ENCODE peak calls at places on chromosomes 12 and 14, in five cellular contexts. One of them, this sample, is unnamed.

GRCh38 chr14:42490536-42490935 is 883.9 kb downstream of the LRFN5 start:
- DNase-seq in tibial nerve: no peak
- DNase-seq in suprapubic skin: no peak
- DNase-seq in H1: no peak
- DNase-seq in transverse colon: no peak
- DNase-seq in this sample: no peak

GRCh38 chr12:51389302-51389999 is 1.8 kb downstream of the GALNT6 start:
- DNase-seq in tibial nerve: no peak
- DNase-seq in suprapubic skin: no peak
- DNase-seq in H1: no peak
- DNase-seq in transverse colon: peak; percentile 37
- DNase-seq in this sample: peak; percentile 24

GRCh38 chr14:28671425-28671824 is 95.2 kb upstream of the FOXG1 start:
- DNase-seq in tibial nerve: no peak
- DNase-seq in suprapubic skin: no peak
- DNase-seq in H1: no peak
- DNase-seq in transverse colon: no peak
- DNase-seq in this sample: no peak

GRCh38 chr14:100442473-100443260 is 119.5 kb downstream of the SLC25A47 start:
- DNase-seq in tibial nerve: no peak
- DNase-seq in suprapubic skin: no peak
- DNase-seq in H1: peak; percentile 45
- DNase-seq in transverse colon: no peak
- DNase-seq in this sample: no peak

GRCh38 chr12:50715174-50715573 is 48.7 kb upstream of the ATF1 start:
- DNase-seq in tibial nerve: no peak
- DNase-seq in suprapubic skin: no peak
- DNase-seq in H1: no peak
- DNase-seq in transverse colon: no peak
- DNase-seq in this sample: no peak

GRCh38 chr12:114479831-114480230 is 73.9 kb upstream of the TBX5 start:
- DNase-seq in tibial nerve: no peak
- DNase-seq in suprapubic skin: no peak
- DNase-seq in H1: peak; percentile 73
- DNase-seq in transverse colon: no peak
- DNase-seq in this sample: no peak

GRCh38 chr12:113333111-113333750 is 1.7 kb downstream of the SLC8B1 start:
- DNase-seq in tibial nerve: no peak
- DNase-seq in suprapubic skin: no peak
- DNase-seq in H1: no peak
- DNase-seq in transverse colon: no peak
- DNase-seq in this sample: no peak

GRCh38 chr12:99911967-99912366 is 72.8 kb downstream of the ANKS1B start:
- DNase-seq in tibial nerve: no peak
- DNase-seq in suprapubic skin: no peak
- DNase-seq in H1: no peak
- DNase-seq in transverse colon: no peak
- DNase-seq in this sample: no peak

DNA sequence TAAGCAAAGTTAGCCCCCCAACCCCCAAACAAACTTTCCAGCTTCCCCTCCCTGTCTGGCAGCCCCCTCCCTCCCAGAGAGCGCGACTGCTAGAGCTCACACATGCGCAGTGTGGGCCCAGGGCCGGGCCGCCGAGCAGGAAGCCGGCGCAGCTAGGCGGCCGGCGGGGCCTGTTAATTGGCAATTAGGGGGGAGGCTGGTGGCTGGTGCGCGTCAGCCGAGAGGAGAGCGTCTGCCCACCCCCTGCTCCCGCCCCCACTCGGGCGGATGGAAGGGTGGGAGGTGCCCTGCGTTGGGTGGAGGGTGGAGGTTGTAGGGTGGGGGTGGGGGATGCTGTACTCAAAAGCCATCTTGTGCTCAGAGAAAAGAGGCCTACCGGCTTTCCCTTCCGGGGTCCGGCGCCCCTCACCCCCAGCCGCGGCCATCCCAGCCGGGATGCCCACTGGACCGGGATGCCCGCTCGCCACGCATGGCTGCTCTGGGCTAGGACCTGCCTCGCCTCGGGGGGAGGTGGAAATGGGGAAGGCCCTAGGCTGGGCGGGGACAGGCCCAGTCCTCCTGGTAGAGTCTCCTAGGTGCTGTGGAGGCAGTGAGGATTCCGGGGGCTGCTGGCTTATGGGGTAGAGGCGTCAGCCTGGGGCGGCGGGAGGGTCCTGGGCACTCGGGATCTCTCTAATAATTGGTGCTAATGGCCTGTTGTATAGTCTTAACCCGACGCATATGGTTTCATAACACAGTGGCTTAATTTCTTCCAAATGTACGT is 9.2 kb downstream of the HOXC8 start:
- DNase-seq in tibial nerve: peak; percentile 87
- DNase-seq in suprapubic skin: peak; percentile 94
- DNase-seq in H1: peak; percentile 83
- DNase-seq in transverse colon: peak; percentile 63
- DNase-seq in this sample: peak; percentile 46
- TF ChIP-seq EP300 in tibial nerve: no peak
- TF ChIP-seq EP300 in suprapubic skin: no peak
- TF ChIP-seq EP300 in H1: no peak
- TF ChIP-seq EP300 in transverse colon: no peak
- TF ChIP-seq EP300 in this sample: no peak

DNA sequence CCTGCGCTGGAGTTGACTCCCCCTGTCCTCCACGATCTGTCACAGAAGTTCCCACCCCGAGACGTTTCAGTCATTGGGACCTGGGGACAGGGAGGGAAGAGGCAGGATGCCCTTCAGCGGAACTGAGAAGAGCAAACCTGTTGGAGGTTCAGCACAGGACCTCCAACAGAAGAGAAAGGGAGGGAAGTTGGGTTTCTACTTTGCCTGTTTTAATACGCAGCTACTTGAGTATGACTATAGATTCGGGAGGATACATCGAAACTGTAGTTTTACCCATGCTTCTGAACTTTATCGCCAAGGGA is 2.3 kb upstream of the DUSP6 start:
- DNase-seq in tibial nerve: no peak
- DNase-seq in suprapubic skin: no peak
- DNase-seq in H1: no peak
- DNase-seq in transverse colon: no peak
- DNase-seq in this sample: no peak
- H3K27me3 ChIP-seq in tibial nerve: no peaks in the 10 kb centered on the region
- H3K27me3 ChIP-seq in suprapubic skin: no peaks in the 10 kb centered on the region
- H3K27me3 ChIP-seq in H1: peaks cover 51% of the 10 kb centered on the region
- H3K27me3 ChIP-seq in transverse colon: no peaks in the 10 kb centered on the region
- H3K27me3 ChIP-seq in this sample: no peaks in the 10 kb centered on the region

DNA sequence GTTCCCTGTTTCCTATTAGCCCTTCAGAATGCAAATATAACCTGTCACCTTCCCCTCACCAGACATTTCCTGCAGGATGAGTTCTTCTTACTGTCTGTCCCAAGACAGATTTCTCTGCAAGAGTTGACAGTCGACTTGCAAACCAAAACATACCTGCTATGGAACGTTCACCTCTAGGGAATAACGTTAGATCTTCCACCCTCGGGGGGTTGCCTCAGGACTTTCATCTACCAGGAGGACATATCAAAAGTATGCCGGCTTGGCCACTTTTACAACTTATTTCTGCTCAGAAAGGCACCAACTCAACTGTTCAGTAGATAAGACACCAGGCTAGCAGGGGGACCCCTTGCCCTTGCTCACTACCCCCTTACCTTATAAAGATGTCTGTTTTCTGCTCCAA is 92.5 kb downstream of the DAAM1 start:
- DNase-seq in tibial nerve: no peak
- DNase-seq in suprapubic skin: no peak
- DNase-seq in H1: no peak
- DNase-seq in transverse colon: no peak
- DNase-seq in this sample: no peak
- H3K36me3 ChIP-seq in tibial nerve: no peaks in the 10 kb centered on the region
- H3K36me3 ChIP-seq in suprapubic skin: no peaks in the 10 kb centered on the region
- H3K36me3 ChIP-seq in H1: no peaks in the 10 kb centered on the region
- H3K36me3 ChIP-seq in transverse colon: no peaks in the 10 kb centered on the region
- H3K36me3 ChIP-seq in this sample: no peaks in the 10 kb centered on the region

GRCh38 chr14:92037989-92038388 is 1.9 kb downstream of the TRIP11 start:
- DNase-seq in tibial nerve: no peak
- DNase-seq in suprapubic skin: no peak
- DNase-seq in H1: no peak
- DNase-seq in transverse colon: no peak
- DNase-seq in this sample: no peak

GRCh38 chr14:92039073-92039719 is 663 bp downstream of the TRIP11 start:
- DNase-seq in tibial nerve: no peak
- DNase-seq in suprapubic skin: no peak
- DNase-seq in H1: peak; percentile 79
- DNase-seq in transverse colon: peak; percentile 26
- DNase-seq in this sample: peak; percentile 61

GRCh38 chr14:92041203-92041602 is 1.3 kb upstream of the TRIP11 start:
- DNase-seq in tibial nerve: no peak
- DNase-seq in suprapubic skin: no peak
- DNase-seq in H1: no peak
- DNase-seq in transverse colon: no peak
- DNase-seq in this sample: no peak

GRCh38 chr14:92040431-92041040 is 677 bp upstream of the TRIP11 start:
- DNase-seq in tibial nerve: no peak
- DNase-seq in suprapubic skin: no peak
- DNase-seq in H1: no peak
- DNase-seq in transverse colon: peak; percentile 37
- DNase-seq in this sample: peak; percentile 39

DNA sequence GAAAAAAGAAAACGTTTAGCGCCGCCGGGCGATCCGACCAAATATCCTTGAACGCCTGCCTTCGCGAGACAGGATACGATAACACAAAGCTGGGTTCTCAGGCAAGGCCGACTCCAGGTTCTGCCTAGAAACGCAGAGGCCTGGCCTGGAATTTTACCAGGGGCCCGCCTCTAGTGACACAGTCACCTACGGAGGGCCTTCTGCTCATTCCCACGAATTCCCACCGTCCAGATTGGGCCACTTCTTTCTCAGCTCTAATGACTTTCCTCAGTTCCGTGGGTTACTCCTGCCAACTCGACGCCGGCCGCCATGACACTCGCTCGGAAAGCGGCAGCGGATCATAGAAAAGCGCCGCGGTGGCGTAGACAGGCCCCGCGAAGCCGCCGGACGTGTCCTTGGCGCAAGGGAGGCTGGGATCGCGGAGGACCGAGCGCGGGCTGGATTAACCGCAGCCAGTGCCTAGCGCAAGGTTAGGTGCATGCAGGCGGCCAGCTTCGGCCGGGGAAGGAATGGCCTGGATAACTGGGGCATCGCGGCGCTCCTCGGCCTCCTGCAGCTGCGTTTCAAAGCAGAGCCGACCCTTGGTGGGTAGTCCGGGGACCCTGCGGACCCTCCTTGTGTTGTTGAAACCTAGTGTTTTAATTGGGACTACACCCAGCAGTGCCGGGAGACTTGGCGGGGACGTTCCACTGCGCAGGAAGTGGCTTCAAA is at the start of gene TRIP11:
- DNase-seq in tibial nerve: peak; percentile 79
- DNase-seq in suprapubic skin: peak; percentile 96
- DNase-seq in H1: peak; percentile 95
- DNase-seq in transverse colon: peak; percentile 96
- DNase-seq in this sample: peak; percentile 97
- TF ChIP-seq EP300 in tibial nerve: peak; percentile 83
- TF ChIP-seq EP300 in suprapubic skin: no peak
- TF ChIP-seq EP300 in H1: no peak
- TF ChIP-seq EP300 in transverse colon: no peak
- TF ChIP-seq EP300 in this sample: peak; percentile 50

GRCh38 chr14:87979689-87980088 is 13.3 kb downstream of the GALC start:
- DNase-seq in tibial nerve: no peak
- DNase-seq in suprapubic skin: no peak
- DNase-seq in H1: no peak
- DNase-seq in transverse colon: no peak
- DNase-seq in this sample: no peak

GRCh38 chr14:87971010-87971409 is 22.0 kb downstream of the GALC start:
- DNase-seq in tibial nerve: no peak
- DNase-seq in suprapubic skin: no peak
- DNase-seq in H1: no peak
- DNase-seq in transverse colon: no peak
- DNase-seq in this sample: no peak

DNA sequence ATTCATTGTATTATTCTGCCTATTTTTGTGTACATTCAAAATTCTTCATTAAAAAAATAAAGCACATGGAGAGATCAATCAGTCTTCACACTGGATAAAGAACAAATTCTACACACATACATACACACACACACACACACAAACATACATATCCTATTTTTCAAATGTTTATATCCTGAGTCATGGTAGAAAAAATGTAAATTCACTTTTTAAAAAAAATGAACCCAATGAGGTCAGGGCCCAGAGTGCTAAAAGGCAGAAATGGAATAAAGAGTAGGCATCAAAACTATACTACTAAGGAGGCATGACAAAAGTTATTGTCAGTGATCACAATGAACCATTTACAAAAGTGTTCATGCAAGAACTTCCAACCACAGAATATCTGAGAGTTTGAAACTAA is 17.3 kb downstream of the GALC start:
- DNase-seq in tibial nerve: no peak
- DNase-seq in suprapubic skin: no peak
- DNase-seq in H1: no peak
- DNase-seq in transverse colon: no peak
- DNase-seq in this sample: no peak
- H3K27me3 ChIP-seq in tibial nerve: no peaks in the 10 kb centered on the region
- H3K27me3 ChIP-seq in suprapubic skin: no peaks in the 10 kb centered on the region
- H3K27me3 ChIP-seq in H1: no peaks in the 10 kb centered on the region
- H3K27me3 ChIP-seq in transverse colon: no peaks in the 10 kb centered on the region
- H3K27me3 ChIP-seq in this sample: no peaks in the 10 kb centered on the region